ENCODE peak calls at places on chromosomes 3 and 15, in five cellular contexts. R is transverse colon, O is adrenal gland, Q is tibial nerve, S is esophagus squamous epithelium. V is an unnamed sample.

GRCh38 chr3:58724376-58724775 is 57.8 kb upstream of the FAM3D start:
- DNase-seq in O (no peak), R (no peak), Q (no peak), S (no peak), V (no peak)

GRCh38 chr3:11556851-11557644 is 86.7 kb downstream of the VGLL4 start:
- DNase-seq in O (no peak), R (no peak), S (no peak), Q (no peak), V (no peak)

GRCh38 chr3:66115858-66116654 is 77.3 kb upstream of the MAGI1 start:
- DNase-seq in Q (no peak), S (no peak), R (no peak), O (peak; percentile 89), V (peak; percentile 77)

GRCh38 chr3:104279617-104280016 is 1087.1 kb upstream of the ALCAM start:
- DNase-seq in O (no peak), S (no peak), Q (no peak), R (no peak), V (no peak)

GRCh38 chr3:105722943-105723556 is 145.8 kb downstream of the CBLB start:
- DNase-seq in Q (no peak), R (no peak), O (no peak), S (no peak), V (no peak)

GRCh38 chr3:159619341-159619885 is 369.2 kb upstream of the IL12A start:
- DNase-seq in Q (no peak), O (no peak), S (no peak), R (no peak), V (no peak)

GRCh38 chr3:37028329-37028728 is 35.0 kb downstream of the MLH1 start:
- DNase-seq in Q (no peak), O (peak; percentile 68), S (no peak), R (no peak), V (peak; percentile 78)

GRCh38 chr3:88809993-88810392 is 297.4 kb upstream of the EPHA3 start:
- DNase-seq in Q (no peak), R (no peak), S (no peak), O (no peak), V (no peak)

GRCh38 chr3:64342940-64343691 is 117.8 kb upstream of the PRICKLE2 start:
- DNase-seq in O (peak; percentile 43), S (no peak), Q (no peak), R (no peak), V (no peak)

GRCh38 chr3:77150759-77151158 is 110.9 kb downstream of the ROBO2 start:
- DNase-seq in Q (no peak), S (no peak), R (no peak), O (no peak), V (no peak)

GRCh38 chr15:72873379-72874233 is 90.0 kb upstream of the ADPGK start:
- DNase-seq in S (no peak), O (no peak), Q (no peak), R (no peak), V (no peak)

GRCh38 chr15:43414196-43414595 is 43.3 kb downstream of the TUBGCP4 start:
- DNase-seq in S (no peak), R (no peak), O (no peak), Q (no peak), V (no peak)

GRCh38 chr15:95826831-95827230 is 503.7 kb upstream of the NR2F2 start:
- DNase-seq in Q (no peak), R (no peak), O (no peak), S (no peak), V (no peak)

GRCh38 chr3:127525373-127525772 is 65.2 kb downstream of the TPRA1 start:
- DNase-seq in O (no peak), R (no peak), Q (no peak), S (no peak), V (no peak)

GRCh38 chr15:58924326-58924725 is 9.2 kb downstream of the SLTM start:
- DNase-seq in S (no peak), O (no peak), Q (no peak), R (no peak), V (no peak)

GRCh38 chr3:77328631-77329030 is 288.7 kb downstream of the ROBO2 start:
- DNase-seq in S (no peak), Q (no peak), R (no peak), O (no peak), V (no peak)

GRCh38 chr3:136753112-136753939 is 1.1 kb upstream of the STAG1 start:
- DNase-seq in S (no peak), O (no peak), Q (no peak), R (no peak), V (no peak)

GRCh38 chr15:44243146-44243545 is 45.4 kb upstream of the GOLM2 start:
- DNase-seq in Q (no peak), S (no peak), O (peak; percentile 47), R (no peak), V (no peak)

GRCh38 chr3:124486324-124486723 is 243.9 kb upstream of the UMPS start:
- DNase-seq in S (no peak), Q (no peak), R (no peak), O (no peak), V (no peak)

GRCh38 chr3:114775395-114775794 is 371.7 kb downstream of the ZBTB20 start:
- DNase-seq in S (no peak), O (no peak), R (no peak), Q (no peak), V (no peak)

GRCh38 chr3:114770874-114771273 is 376.2 kb downstream of the ZBTB20 start:
- DNase-seq in R (no peak), S (no peak), Q (no peak), O (no peak), V (no peak)
- TF ChIP-seq CTCF in R (no peak), S (no peak), Q (no peak), O (no peak), V (no peak)

GRCh38 chr3:143605661-143605950 is 242.7 kb downstream of the SLC9A9 start:
- DNase-seq in O (no peak), R (no peak), S (no peak), Q (no peak), V (no peak)
- H3K4me1 ChIP-seq in O (no peaks in the 10 kb centered on the region), R (no peaks in the 10 kb centered on the region), S (peaks cover 4% of the 10 kb centered on the region), Q (peaks cover 6% of the 10 kb centered on the region), V (no peaks in the 10 kb centered on the region)

DNA sequence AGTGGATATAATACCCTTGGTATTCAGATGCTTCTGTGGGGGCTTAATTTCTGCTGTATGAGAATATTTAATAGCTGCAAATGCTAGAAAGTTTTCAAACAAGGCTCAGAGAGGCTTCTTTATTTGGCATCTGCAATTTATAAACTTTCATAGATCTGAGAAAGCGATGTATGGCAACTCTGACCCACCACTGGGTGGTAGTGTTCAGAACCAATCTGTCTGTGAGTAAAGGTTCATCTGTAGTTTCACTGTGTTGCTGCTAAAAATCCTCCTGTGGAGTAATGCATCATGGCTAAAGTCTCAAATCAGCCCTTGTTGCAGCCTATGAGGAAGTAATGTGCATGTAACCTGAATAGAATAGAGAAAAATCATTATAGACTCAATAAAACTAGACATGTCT is 47.4 kb downstream of the CLSTN2 start:
- DNase-seq in R (no peak), O (no peak), S (no peak), Q (no peak), V (no peak)
- TF ChIP-seq CTCF in R (no peak), O (no peak), S (no peak), Q (no peak), V (peak; percentile 41)

DNA sequence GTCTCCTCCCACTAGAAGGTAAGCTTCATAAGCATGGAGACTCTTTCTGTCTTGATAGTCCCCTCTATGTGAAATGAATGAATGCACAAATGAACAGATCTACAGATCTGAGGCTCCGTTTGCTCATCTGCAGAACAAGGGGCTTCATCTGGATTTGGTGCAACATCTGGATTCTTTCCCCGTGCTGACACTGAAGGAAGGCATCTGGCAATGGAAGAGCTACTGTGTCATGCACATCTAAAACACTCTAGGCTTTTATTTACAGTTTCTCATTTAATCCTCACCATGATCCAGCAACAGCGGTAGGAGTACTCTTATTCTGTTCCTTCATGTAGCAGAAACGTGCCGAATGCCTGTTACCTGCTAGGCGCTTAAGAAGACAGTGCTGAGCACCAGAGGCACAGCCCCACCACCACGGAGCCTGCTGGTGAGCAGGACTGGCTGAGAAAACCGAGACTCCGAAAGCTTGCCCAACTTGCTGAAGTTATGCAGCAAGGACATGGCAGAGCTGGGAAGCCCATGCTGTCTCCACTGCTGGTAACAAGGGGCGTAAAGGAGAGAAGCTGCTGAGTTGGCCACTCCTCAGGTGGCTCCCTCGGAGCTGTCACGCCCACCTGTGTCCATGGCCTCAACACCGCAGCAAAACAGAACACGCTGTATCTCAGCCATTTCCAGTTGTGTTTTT is 31.1 kb downstream of the LSM3 start:
- DNase-seq in O (no peak), Q (no peak), S (no peak), R (no peak), V (no peak)
- H3K4me1 ChIP-seq in O (peaks cover 6% of the 10 kb centered on the region), Q (peaks cover 11% of the 10 kb centered on the region), S (peaks cover 18% of the 10 kb centered on the region), R (peaks cover 4% of the 10 kb centered on the region), V (no peaks in the 10 kb centered on the region)

GRCh38 chr15:80693682-80694623 is 1.2 kb upstream of the ABHD17C start:
- DNase-seq in O (no peak), Q (no peak), S (no peak), R (no peak), V (no peak)
- TF ChIP-seq CTCF in O (no peak), Q (no peak), S (no peak), R (no peak), V (no peak)

DNA sequence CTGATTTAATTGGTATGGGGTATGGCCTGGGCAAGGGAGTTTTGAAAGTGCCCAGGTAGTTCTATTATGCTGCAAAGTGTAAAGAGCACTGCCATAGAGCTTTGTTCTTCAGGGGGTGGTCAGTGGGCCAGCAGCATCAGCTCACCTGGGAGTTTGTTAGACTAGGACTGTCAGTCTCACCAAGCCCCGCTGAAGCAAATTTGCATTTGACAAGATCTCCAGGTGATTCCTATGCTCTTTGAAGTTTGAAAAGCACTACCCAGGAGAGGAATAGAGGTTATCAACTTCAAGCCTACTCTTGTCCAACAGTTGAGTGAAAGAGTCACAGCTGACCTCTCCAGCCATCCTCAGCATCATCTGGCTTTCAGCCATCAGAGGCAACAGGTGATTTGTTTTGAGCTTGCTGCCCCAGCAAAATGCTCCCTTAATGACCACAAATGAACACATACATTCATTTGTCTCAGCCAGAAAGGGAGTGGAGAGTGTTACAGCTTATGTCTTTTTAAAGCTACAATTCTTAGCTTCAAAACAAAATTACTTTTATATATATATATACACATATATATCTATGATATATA is 8.0 kb downstream of the ZSCAN2 start:
- DNase-seq in Q (no peak), O (no peak), S (no peak), R (no peak), V (no peak)
- H3K4me1 ChIP-seq in Q (no peaks in the 10 kb centered on the region), O (no peaks in the 10 kb centered on the region), S (peaks cover 9% of the 10 kb centered on the region), R (peaks cover 11% of the 10 kb centered on the region), V (no peaks in the 10 kb centered on the region)

GRCh38 chr3:196931828-196932587 is 10.3 kb downstream of the NCBP2 start:
- DNase-seq in Q (no peak), O (no peak), R (no peak), S (no peak), V (no peak)
- TF ChIP-seq CTCF in Q (no peak), O (no peak), R (no peak), S (no peak), V (no peak)

DNA sequence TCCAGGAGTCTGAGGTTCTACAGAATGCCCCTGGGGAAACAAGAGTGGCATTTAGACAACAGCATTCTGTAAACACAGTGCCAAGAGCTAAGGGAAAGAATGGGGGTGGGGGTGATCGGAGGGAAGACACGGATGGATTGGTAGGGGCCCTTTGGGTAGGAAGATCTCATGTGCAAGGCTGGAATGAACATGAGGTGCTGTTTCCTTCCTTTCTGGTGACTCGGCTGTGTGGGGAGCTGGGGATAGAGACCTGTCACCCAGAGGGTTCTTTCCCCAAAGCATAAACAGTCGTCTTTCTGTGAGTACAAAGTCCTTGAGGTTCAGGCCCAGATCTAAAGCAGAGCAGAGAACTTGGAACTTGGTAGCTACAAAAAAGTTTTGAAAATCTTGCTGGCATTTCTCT is 11.7 kb downstream of the TPM1 start:
- DNase-seq in S (no peak), R (no peak), Q (no peak), O (no peak), V (no peak)
- H3K4me1 ChIP-seq in S (peaks cover 77% of the 10 kb centered on the region), R (peaks cover 61% of the 10 kb centered on the region), Q (peaks cover 53% of the 10 kb centered on the region), O (peaks cover 60% of the 10 kb centered on the region), V (no peaks in the 10 kb centered on the region)

V was measured in right atrium auricular region.